ENCODE peak calls at places on chromosomes 7 and 10, in five cellular contexts. K is stimulated activated CD8-positive, alpha-beta memory T cell treated with anti-CD3 and anti-CD28 coated beads, Interleukin-15, amount 100 ng/mL, for 24 hours; M is HT-29; L is stimulated activated CD4-positive, alpha-beta T cell treated with anti-CD3 and anti-CD28 coated beads, TNF-alpha, amount 100 ng/mL, for 4 hours; N is activated naive CD4-positive, alpha-beta T cell treated with anti-CD3 and anti-CD28 coated beads, Interleukin-2, amount 50 U/mL, for 72 hours. P is an unnamed sample.

GRCh38 chr7:35571596-35572240 is 123.2 kb downstream of the HERPUD2 start:
- DNase-seq in L (no peak), N (no peak), M (no peak), K (no peak), P (no peak)

GRCh38 chr7:17530249-17530648 is 231.8 kb downstream of the AHR start:
- DNase-seq in L (no peak), M (no peak), N (no peak), K (no peak), P (no peak)

GRCh38 chr10:86707505-86707904 is 39.2 kb downstream of the LDB3 start:
- DNase-seq in K (no peak), N (no peak), L (no peak), M (no peak), P (no peak)

GRCh38 chr10:114306116-114306973 is 67.3 kb downstream of the VWA2 start:
- DNase-seq in N (no peak), K (no peak), M (no peak), L (no peak), P (no peak)

GRCh38 chr7:74038194-74038961 is 10.4 kb downstream of the ELN start:
- DNase-seq in N (no peak), K (no peak), L (no peak), M (no peak), P (no peak)

GRCh38 chr10:127198307-127198706 is 1.9 kb upstream of the INSYN2A start:
- DNase-seq in N (no peak), K (no peak), M (no peak), L (no peak), P (no peak)

GRCh38 chr7:98674881-98675280 is 57.8 kb downstream of the NPTX2 start:
- DNase-seq in K (no peak), M (no peak), L (no peak), N (no peak), P (no peak)

GRCh38 chr7:106126170-106126938 is 14.2 kb upstream of the SYPL1 start:
- DNase-seq in N (no peak), L (peak), M (peak), K (no peak), P (no peak)

GRCh38 chr7:127705461-127705959 is 53.5 kb downstream of the SND1 start:
- DNase-seq in L (no peak), N (no peak), M (no peak), K (no peak), P (no peak)

GRCh38 chr7:84231157-84231556 is 36.6 kb upstream of the SEMA3A start:
- DNase-seq in M (no peak), L (no peak), K (no peak), N (no peak), P (no peak)

GRCh38 chr7:87445897-87446296 is 29.6 kb downstream of the ABCB4 start:
- DNase-seq in L (no peak), M (no peak), K (no peak), N (no peak), P (no peak)

GRCh38 chr7:2452643-2453270 is 23.4 kb downstream of the GRIFIN start:
- DNase-seq in N (no peak), K (no peak), M (no peak), L (no peak), P (no peak)

GRCh38 chr7:105202561-105203130 is 186.1 kb downstream of the SRPK2 start:
- DNase-seq in M (no peak), L (no peak), K (no peak), N (no peak), P (no peak)

GRCh38 chr10:103724074-103724473 is 131.3 kb downstream of the SH3PXD2A start:
- DNase-seq in K (no peak), N (no peak), M (no peak), L (no peak), P (no peak)

GRCh38 chr7:47720141-47720906 is 138.4 kb upstream of the TNS3 start:
- DNase-seq in K (no peak), M (no peak), L (no peak), N (no peak), P (no peak)

GRCh38 chr7:10908600-10908999 is 65.1 kb upstream of the PHF14 start:
- DNase-seq in M (no peak), N (no peak), L (no peak), K (no peak), P (no peak)

GRCh38 chr7:45564485-45564884 is 9.7 kb upstream of the ADCY1 start:
- DNase-seq in M (no peak), K (no peak), N (no peak), L (no peak), P (no peak)

GRCh38 chr10:127012769-127013152 is 107.5 kb downstream of the DOCK1 start:
- DNase-seq in M (peak), L (no peak), N (no peak), K (no peak), P (no peak)

GRCh38 chr10:37488792-37489657 is 363.6 kb downstream of the ANKRD30A start:
- DNase-seq in M (no peak), N (no peak), L (no peak), K (no peak), P (no peak)

GRCh38 chr10:31650010-31650409 is 278.6 kb downstream of the ARHGAP12 start:
- DNase-seq in M (no peak), L (no peak), N (no peak), K (no peak), P (no peak)

GRCh38 chr7:20075992-20076813 is 141.0 kb downstream of the MACC1 start:
- DNase-seq in N (no peak), M (no peak), K (no peak), L (no peak), P (no peak)

GRCh38 chr7:116284390-116284789 is 74.1 kb downstream of the TES start:
- DNase-seq in N (no peak), K (no peak), L (no peak), M (no peak), P (no peak)

GRCh38 chr7:140435252-140435895 is 31.5 kb downstream of the RAB19 start:
- DNase-seq in L (no peak), K (no peak), M (no peak), N (no peak), P (no peak)

GRCh38 chr7:110568932-110569331 is 522.0 kb upstream of the LRRN3 start:
- DNase-seq in N (no peak), M (no peak), L (no peak), K (no peak), P (no peak)

GRCh38 chr10:110609592-110609991 is 34.5 kb upstream of the RBM20 start:
- DNase-seq in M (peak), N (no peak), L (no peak), K (no peak), P (no peak)

GRCh38 chr10:90306187-90306586 is 551.7 kb downstream of the HTR7 start:
- DNase-seq in M (peak), K (no peak), L (no peak), N (no peak), P (no peak)

GRCh38 chr7:100406767-100407166 is 21.7 kb downstream of the ZCWPW1 start:
- DNase-seq in L (no peak), N (no peak), K (no peak), M (no peak), P (no peak)

GRCh38 chr10:114525368-114525949 is 121.2 kb upstream of the AFAP1L2 start:
- DNase-seq in L (no peak), N (no peak), M (peak), K (no peak), P (no peak)

GRCh38 chr10:92876509-92877036 is 28.3 kb downstream of the EXOC6 start:
- DNase-seq in M (no peak), N (no peak), L (no peak), K (no peak), P (no peak)

GRCh38 chr10:15313844-15314243 is 57.2 kb downstream of the FAM171A1 start:
- DNase-seq in K (no peak), N (no peak), M (no peak), L (no peak), P (no peak)

GRCh38 chr7:22728416-22729029 is 1.5 kb downstream of the IL6 start:
- DNase-seq in N (no peak), M (peak), L (no peak), K (no peak), P (no peak)

GRCh38 chr7:3063016-3063753 is 19.5 kb upstream of the CARD11 start:
- DNase-seq in N (peak), L (peak), K (peak), M (no peak), P (peak)

GRCh38 chr7:137931823-137932222 is 70.1 kb downstream of the CREB3L2 start:
- DNase-seq in K (no peak), N (no peak), L (no peak), M (no peak), P (no peak)

GRCh38 chr10:104640339-104641149 is 546 bp upstream of the SORCS3 start:
- DNase-seq in M (no peak), K (no peak), N (no peak), L (no peak), P (no peak)

GRCh38 chr10:74898201-74898976 is 72.0 kb downstream of the KAT6B start:
- DNase-seq in N (no peak), K (no peak), L (no peak), M (no peak), P (no peak)

GRCh38 chr7:138456220-138456619 is 3.8 kb upstream of the TRIM24 start:
- DNase-seq in L (no peak), N (no peak), K (no peak), M (no peak), P (no peak)